ENCODE peak calls at places on chromosomes 1 and 21, in four cellular contexts. H, N, I and A are unnamed samples.

GRCh38 chr1:203072911-203073310 is 12.9 kb downstream of the MYOG start:
- DNase-seq in H (no peak), N (no peak), I (no peak), A (no peak)

GRCh38 chr1:13801711-13802486 is 101.9 kb downstream of the PRDM2 start:
- DNase-seq in H (no peak), N (no peak), I (no peak), A (no peak)

GRCh38 chr1:169699769-169700168 is 11.7 kb downstream of the SELL start:
- DNase-seq in H (no peak), N (no peak), I (no peak), A (no peak)

GRCh38 chr1:177466286-177466685 is 295.5 kb downstream of the BRINP2 start:
- DNase-seq in H (no peak), N (no peak), I (no peak), A (no peak)

GRCh38 chr1:184595609-184596008 is 159.0 kb downstream of the EDEM3 start:
- DNase-seq in H (no peak), N (no peak), I (no peak), A (no peak)

GRCh38 chr1:118485757-118486156 is 300.7 kb upstream of the SPAG17 start:
- DNase-seq in H (no peak), N (no peak), I (no peak), A (no peak)

GRCh38 chr1:93613895-93614294 is 67.7 kb downstream of the BCAR3 start:
- DNase-seq in H (peak; percentile 34), N (no peak), I (no peak), A (no peak)

GRCh38 chr1:68331117-68331865 is 99.0 kb upstream of the WLS start:
- DNase-seq in H (no peak), N (no peak), I (no peak), A (no peak)

GRCh38 chr1:38000529-38001453 is 4.5 kb downstream of the FHL3 start:
- DNase-seq in H (peak; percentile 56), N (no peak), I (no peak), A (no peak)

GRCh38 chr21:14991957-14992356 is 72.8 kb downstream of the NRIP1 start:
- DNase-seq in H (no peak), N (no peak), I (peak; percentile 58), A (no peak)

GRCh38 chr1:179288977-179289376 is 4.6 kb upstream of the SOAT1 start:
- DNase-seq in H (no peak), N (no peak), I (no peak), A (no peak)

GRCh38 chr1:185069202-185069601 is 23.8 kb downstream of the RNF2 start:
- DNase-seq in H (no peak), N (no peak), I (no peak), A (no peak)

GRCh38 chr1:9203623-9204022 is 31.0 kb upstream of the H6PD start:
- DNase-seq in H (no peak), N (no peak), I (no peak), A (no peak)

GRCh38 chr1:115641762-115642167 is at the start of gene VANGL1:
- DNase-seq in H (peak; percentile 76), N (no peak), I (no peak), A (peak; percentile 62)

GRCh38 chr1:192610114-192610958 is 25.6 kb upstream of the RGS13 start:
- DNase-seq in H (no peak), N (no peak), I (no peak), A (no peak)

GRCh38 chr1:4171480-4172450 is 271.7 kb upstream of the C1orf174 start:
- DNase-seq in H (no peak), N (no peak), I (no peak), A (no peak)

GRCh38 chr1:94801919-94802546 is 18.1 kb upstream of the SLC44A3 start:
- DNase-seq in H (peak; percentile 63), N (no peak), I (peak; percentile 12), A (peak; percentile 60)

GRCh38 chr1:116256875-116257823 is 115.9 kb upstream of the ATP1A1 start:
- DNase-seq in H (no peak), N (no peak), I (no peak), A (no peak)

GRCh38 chr1:7538033-7538432 is 233.1 kb upstream of the VAMP3 start:
- DNase-seq in H (no peak), N (no peak), I (no peak), A (peak; percentile 59)

GRCh38 chr1:157170677-157171515 is 32.7 kb upstream of the ETV3 start:
- DNase-seq in H (peak; percentile 73), N (no peak), I (no peak), A (peak; percentile 72)

GRCh38 chr21:46455575-46456385 is 2.9 kb upstream of the DIP2A start:
- DNase-seq in H (no peak), N (no peak), I (no peak), A (no peak)

GRCh38 chr1:45038661-45039364 is 26.8 kb downstream of the UROD start:
- DNase-seq in H (no peak), N (no peak), I (no peak), A (no peak)

GRCh38 chr1:145961109-145961424 is 3.2 kb upstream of the LIX1L start:
- DNase-seq in H (no peak), N (no peak), I (no peak), A (peak; percentile 21)

GRCh38 chr1:178684542-178685000 is 40.5 kb upstream of the RALGPS2 start:
- DNase-seq in H (no peak), N (no peak), I (peak; percentile 56), A (no peak)

GRCh38 chr1:175981128-175981527 is 226.0 kb downstream of the COP1 start:
- DNase-seq in H (no peak), N (no peak), I (no peak), A (no peak)
- H3K4me3 ChIP-seq in H (no peak overlapping the region), N (no peak overlapping the region), I (no peak overlapping the region), A (no peak overlapping the region)

GRCh38 chr1:223716302-223716862 is 4.0 kb downstream of the CAPN2 start:
- DNase-seq in H (no peak), N (peak; percentile 40), I (no peak), A (no peak)
- H3K4me1 ChIP-seq in H (peaks cover 16% of the 10 kb centered on the region), N (peaks cover 84% of the 10 kb centered on the region), I (peaks cover 49% of the 10 kb centered on the region), A (no peaks in the 10 kb centered on the region)

DNA sequence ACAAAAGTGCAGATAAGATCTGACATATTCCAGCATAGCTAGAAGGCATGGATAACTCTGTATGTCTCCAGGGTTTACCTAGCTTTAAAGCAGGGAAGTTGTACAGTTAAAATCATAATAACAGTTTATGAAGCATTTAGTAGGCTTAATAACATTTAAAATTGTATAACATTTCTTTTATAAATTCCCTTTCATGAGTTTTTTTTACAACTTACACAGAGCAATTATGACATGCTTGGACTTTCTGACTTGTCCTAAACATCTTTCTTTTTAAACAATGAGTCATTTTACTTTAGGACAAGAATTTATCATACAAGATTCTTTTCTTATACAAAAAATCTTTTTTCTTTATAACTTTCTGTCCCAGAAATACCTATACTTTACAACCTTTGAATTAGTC is 408.5 kb upstream of the NEGR1 start:
- DNase-seq in H (no peak), N (no peak), I (no peak), A (no peak)
- H3K9me3 ChIP-seq in H (peaks cover 15% of the 10 kb centered on the region), N (no peaks in the 10 kb centered on the region), I (peaks cover 14% of the 10 kb centered on the region), A (no peaks in the 10 kb centered on the region)

GRCh38 chr1:84214115-84214956 is 70.3 kb downstream of the PRKACB start:
- DNase-seq in H (no peak), N (no peak), I (no peak), A (no peak)
- H3K4me3 ChIP-seq in H (no peak overlapping the region), N (no peak overlapping the region), I (no peak overlapping the region), A (no peak overlapping the region)

DNA sequence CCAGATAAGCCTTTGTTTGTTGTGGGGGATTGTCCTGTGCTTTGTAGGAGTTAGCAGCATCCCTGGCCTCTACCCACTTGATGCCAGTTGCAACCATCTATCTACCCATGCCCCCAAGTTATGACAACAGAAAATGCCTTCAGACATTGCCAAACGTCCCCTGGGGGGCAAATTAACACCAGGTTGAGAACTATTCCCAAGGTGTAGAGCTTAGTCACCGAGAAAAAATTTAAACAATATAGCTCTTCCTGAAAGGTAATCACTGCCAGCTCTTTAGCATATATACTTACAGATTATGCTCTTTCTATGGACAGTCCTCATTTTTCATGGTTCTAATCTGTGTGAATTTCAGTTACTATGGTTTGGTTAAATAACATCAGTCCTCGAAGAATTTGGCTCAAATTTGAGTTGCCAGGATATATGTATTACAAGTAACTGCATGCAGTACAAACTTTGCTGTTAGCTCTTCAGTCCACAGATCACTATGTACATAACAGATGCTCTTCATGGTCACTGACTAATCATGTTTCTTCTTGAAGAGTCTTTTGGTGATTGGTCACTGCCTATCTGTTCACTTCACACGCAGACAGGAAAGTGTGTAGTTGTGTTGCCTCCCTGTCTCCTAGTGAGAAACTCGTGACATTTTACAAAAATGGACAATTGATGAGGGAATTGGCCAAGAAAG is 25.2 kb downstream of the MAPKAPK2 start:
- DNase-seq in H (no peak), N (no peak), I (no peak), A (no peak)
- H3K4me1 ChIP-seq in H (peaks cover 56% of the 10 kb centered on the region), N (peaks cover 76% of the 10 kb centered on the region), I (peaks cover 70% of the 10 kb centered on the region), A (peaks cover 46% of the 10 kb centered on the region)

DNA sequence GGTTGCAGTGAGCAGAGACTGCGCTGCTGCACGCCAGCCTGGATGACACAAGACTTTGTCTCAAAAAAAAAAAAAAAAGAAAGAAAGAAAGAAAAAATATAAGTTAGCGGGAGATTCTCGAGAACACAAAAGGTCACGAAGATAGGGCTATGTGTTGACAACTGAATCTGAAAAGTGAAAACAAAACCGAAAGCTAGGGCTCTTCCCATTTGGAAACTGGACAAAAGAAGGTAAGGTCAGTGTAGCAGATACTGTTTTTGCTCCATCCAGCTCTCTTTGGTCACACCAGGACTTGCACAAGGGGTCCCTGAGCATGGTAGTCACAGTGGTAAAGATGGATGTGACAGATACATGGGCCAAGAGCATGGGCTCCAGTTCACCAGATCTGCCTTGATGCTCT is 60.4 kb upstream of the MAP10 start:
- DNase-seq in H (no peak), N (no peak), I (no peak), A (no peak)
- H3K9me3 ChIP-seq in H (no peaks in the 10 kb centered on the region), N (peaks cover 10% of the 10 kb centered on the region), I (peaks cover 8% of the 10 kb centered on the region), A (peaks cover 9% of the 10 kb centered on the region)

GRCh38 chr1:2980849-2981248 is 40.4 kb upstream of the ACTRT2 start:
- DNase-seq in H (no peak), N (no peak), I (no peak), A (no peak)
- H3K4me3 ChIP-seq in H (no peak overlapping the region), N (no peak overlapping the region), I (no peak overlapping the region), A (no peak overlapping the region)

GRCh38 chr1:243268751-243269460 is 13.1 kb downstream of the SDCCAG8 start:
- DNase-seq in H (peak; percentile 16), N (no peak), I (no peak), A (no peak)
- H3K4me1 ChIP-seq in H (peaks cover 4% of the 10 kb centered on the region), N (no peaks in the 10 kb centered on the region), I (peaks cover 23% of the 10 kb centered on the region), A (peaks cover 21% of the 10 kb centered on the region)

GRCh38 chr1:119862276-119862675 is 34.0 kb downstream of the ADAM30 start:
- DNase-seq in H (no peak), N (no peak), I (no peak), A (no peak)
- H3K9me3 ChIP-seq in H (no peaks in the 10 kb centered on the region), N (no peaks in the 10 kb centered on the region), I (no peaks in the 10 kb centered on the region), A (no peaks in the 10 kb centered on the region)